ENCODE peak calls at places on chromosome 4, in five cellular contexts. One of them, this sample, is unnamed.

GRCh38 chr4:102869569-102870227 is 906 bp downstream of the CISD2 start:
- DNase-seq in IMR-90: peak
- DNase-seq in neuronal stem cell: no peak
- DNase-seq in trophoblast cell: no peak
- DNase-seq in H1: no peak
- DNase-seq in this sample: no peak

GRCh38 chr4:143381171-143382118 is 44.8 kb downstream of the GAB1 start:
- DNase-seq in IMR-90: peak
- DNase-seq in neuronal stem cell: no peak
- DNase-seq in trophoblast cell: no peak
- DNase-seq in H1: no peak
- DNase-seq in this sample: peak

GRCh38 chr4:169099775-169100180 is 89.7 kb upstream of the CBR4 start:
- DNase-seq in neuronal stem cell: no peak
- DNase-seq in IMR-90: peak
- DNase-seq in H1: no peak
- DNase-seq in trophoblast cell: no peak
- DNase-seq in this sample: no peak

GRCh38 chr4:124321370-124321769 is 391.2 kb downstream of the ANKRD50 start:
- DNase-seq in H1: no peak
- DNase-seq in trophoblast cell: no peak
- DNase-seq in neuronal stem cell: no peak
- DNase-seq in IMR-90: peak
- DNase-seq in this sample: peak

GRCh38 chr4:124478518-124478917 is 234.0 kb downstream of the ANKRD50 start:
- DNase-seq in H1: no peak
- DNase-seq in IMR-90: no peak
- DNase-seq in neuronal stem cell: no peak
- DNase-seq in trophoblast cell: no peak
- DNase-seq in this sample: no peak

GRCh38 chr4:2084316-2084715 is 25.2 kb downstream of the NAT8L start:
- DNase-seq in neuronal stem cell: no peak
- DNase-seq in H1: peak
- DNase-seq in IMR-90: peak
- DNase-seq in trophoblast cell: no peak
- DNase-seq in this sample: no peak

GRCh38 chr4:153782567-153782966 is 6.3 kb downstream of the SFRP2 start:
- DNase-seq in neuronal stem cell: no peak
- DNase-seq in H1: no peak
- DNase-seq in trophoblast cell: no peak
- DNase-seq in IMR-90: no peak
- DNase-seq in this sample: no peak

GRCh38 chr4:13984996-13985780 is 357.7 kb upstream of the BOD1L1 start:
- DNase-seq in trophoblast cell: no peak
- DNase-seq in IMR-90: peak
- DNase-seq in neuronal stem cell: no peak
- DNase-seq in H1: no peak
- DNase-seq in this sample: no peak

GRCh38 chr4:28686618-28687017 is 1826.0 kb downstream of the STIM2 start:
- DNase-seq in neuronal stem cell: no peak
- DNase-seq in H1: peak
- DNase-seq in IMR-90: peak
- DNase-seq in trophoblast cell: peak
- DNase-seq in this sample: peak

GRCh38 chr4:150573534-150573933 is 8.4 kb upstream of the MAB21L2 start:
- DNase-seq in neuronal stem cell: no peak
- DNase-seq in trophoblast cell: no peak
- DNase-seq in IMR-90: peak
- DNase-seq in H1: no peak
- DNase-seq in this sample: peak

GRCh38 chr4:97072666-97073065 is 1070.6 kb downstream of the STPG2 start:
- DNase-seq in trophoblast cell: no peak
- DNase-seq in IMR-90: no peak
- DNase-seq in neuronal stem cell: no peak
- DNase-seq in H1: no peak
- DNase-seq in this sample: no peak

GRCh38 chr4:163161536-163162205 is 5.0 kb downstream of the NAF1 start:
- DNase-seq in trophoblast cell: no peak
- DNase-seq in neuronal stem cell: no peak
- DNase-seq in IMR-90: peak
- DNase-seq in H1: no peak
- DNase-seq in this sample: peak

GRCh38 chr4:163157157-163157556 is 9.5 kb downstream of the NAF1 start:
- DNase-seq in IMR-90: peak
- DNase-seq in neuronal stem cell: no peak
- DNase-seq in H1: no peak
- DNase-seq in trophoblast cell: no peak
- DNase-seq in this sample: peak
- H3K4me3 ChIP-seq in IMR-90: peak
- H3K4me3 ChIP-seq in neuronal stem cell: no peak
- H3K4me3 ChIP-seq in H1: peak
- H3K4me3 ChIP-seq in trophoblast cell: no peak
- H3K4me3 ChIP-seq in this sample: no peak

DNA sequence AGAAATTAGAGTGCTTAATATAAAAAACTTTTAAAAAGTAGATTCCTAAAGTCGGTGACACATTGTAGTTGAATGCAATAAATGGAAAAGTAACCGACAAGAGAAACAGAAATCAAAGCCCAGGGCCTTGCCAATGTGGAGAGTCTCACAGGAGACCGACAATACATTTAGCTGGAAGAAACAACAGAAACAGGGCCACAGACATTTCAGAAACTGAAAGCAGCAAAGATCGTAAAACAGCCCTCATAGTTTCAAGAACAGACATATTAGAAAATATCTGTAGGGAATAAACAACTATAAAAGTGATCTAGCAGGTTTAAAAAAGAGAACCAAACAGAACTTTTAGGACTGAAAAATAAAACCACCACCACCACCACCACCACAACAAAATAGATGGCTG is 49.5 kb downstream of the STAP1 start:
- DNase-seq in IMR-90: no peak
- DNase-seq in neuronal stem cell: no peak
- DNase-seq in trophoblast cell: no peak
- DNase-seq in H1: no peak
- DNase-seq in this sample: no peak
- H2BK120ac ChIP-seq in IMR-90: no peak
- H2BK120ac ChIP-seq in neuronal stem cell: no peak
- H2BK120ac ChIP-seq in trophoblast cell: no peak
- H2BK120ac ChIP-seq in H1: no peak
- H2BK120ac ChIP-seq in this sample: no peak

DNA sequence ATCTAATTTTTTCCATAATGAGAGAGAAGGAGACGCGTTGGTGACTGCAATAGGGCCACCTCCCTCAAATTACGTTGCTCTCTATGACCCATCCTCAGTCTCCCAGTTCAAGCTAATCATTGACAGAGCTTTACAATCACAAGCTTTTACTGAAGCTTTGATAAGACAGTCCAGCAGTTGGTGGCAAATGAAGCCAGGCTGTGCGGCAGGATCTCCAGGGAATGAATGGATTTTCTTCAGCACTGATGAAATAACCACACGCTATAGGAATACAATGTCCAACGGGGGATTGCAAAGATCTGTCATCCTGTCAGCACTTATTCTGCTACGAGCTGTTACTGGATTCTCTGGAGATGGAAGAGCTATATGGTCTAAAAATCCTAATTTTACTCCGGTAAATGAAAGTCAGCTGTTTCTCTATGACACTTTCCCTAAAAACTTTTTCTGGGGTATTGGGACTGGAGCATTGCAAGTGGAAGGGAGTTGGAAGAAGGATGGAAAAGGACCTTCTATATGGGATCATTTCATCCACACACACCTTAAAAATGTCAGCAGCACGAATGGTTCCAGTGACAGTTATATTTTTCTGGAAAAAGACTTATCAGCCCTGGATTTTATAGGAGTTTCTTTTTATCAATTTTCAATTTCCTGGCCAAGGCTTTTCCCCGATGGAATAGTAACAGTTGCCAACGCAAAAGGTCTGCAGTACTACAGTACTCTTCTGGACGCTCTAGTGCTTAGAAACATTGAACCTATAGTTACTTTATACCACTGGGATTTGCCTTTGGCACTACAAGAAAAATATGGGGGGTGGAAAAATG is at the start of gene KLB:
- DNase-seq in H1: no peak
- DNase-seq in neuronal stem cell: no peak
- DNase-seq in IMR-90: no peak
- DNase-seq in trophoblast cell: no peak
- DNase-seq in this sample: no peak
- H3K4me3 ChIP-seq in H1: no peak
- H3K4me3 ChIP-seq in neuronal stem cell: no peak
- H3K4me3 ChIP-seq in IMR-90: no peak
- H3K4me3 ChIP-seq in trophoblast cell: no peak
- H3K4me3 ChIP-seq in this sample: no peak

GRCh38 chr4:38406243-38406642 is 257.8 kb upstream of the KLF3 start:
- DNase-seq in H1: no peak
- DNase-seq in neuronal stem cell: no peak
- DNase-seq in IMR-90: no peak
- DNase-seq in trophoblast cell: no peak
- DNase-seq in this sample: no peak
- H2BK120ac ChIP-seq in H1: no peak
- H2BK120ac ChIP-seq in neuronal stem cell: no peak
- H2BK120ac ChIP-seq in IMR-90: no peak
- H2BK120ac ChIP-seq in trophoblast cell: no peak
- H2BK120ac ChIP-seq in this sample: no peak

GRCh38 chr4:121950212-121950679 is 1.6 kb downstream of the TRPC3 start:
- DNase-seq in neuronal stem cell: peak
- DNase-seq in trophoblast cell: peak
- DNase-seq in H1: peak
- DNase-seq in IMR-90: peak
- DNase-seq in this sample: peak
- H3K4me3 ChIP-seq in neuronal stem cell: peak
- H3K4me3 ChIP-seq in trophoblast cell: no peak
- H3K4me3 ChIP-seq in H1: peak
- H3K4me3 ChIP-seq in IMR-90: peak
- H3K4me3 ChIP-seq in this sample: peak

GRCh38 chr4:73573794-73574528 is 46.3 kb downstream of the RASSF6 start:
- DNase-seq in neuronal stem cell: peak
- DNase-seq in H1: peak
- DNase-seq in IMR-90: peak
- DNase-seq in trophoblast cell: peak
- DNase-seq in this sample: peak

GRCh38 chr4:73575667-73576066 is 44.6 kb downstream of the RASSF6 start:
- DNase-seq in neuronal stem cell: no peak
- DNase-seq in trophoblast cell: no peak
- DNase-seq in H1: no peak
- DNase-seq in IMR-90: no peak
- DNase-seq in this sample: no peak

GRCh38 chr4:73576366-73576765 is 43.9 kb downstream of the RASSF6 start:
- DNase-seq in H1: no peak
- DNase-seq in IMR-90: peak
- DNase-seq in trophoblast cell: no peak
- DNase-seq in neuronal stem cell: no peak
- DNase-seq in this sample: peak

GRCh38 chr4:73577371-73577770 is 42.9 kb downstream of the RASSF6 start:
- DNase-seq in neuronal stem cell: no peak
- DNase-seq in IMR-90: no peak
- DNase-seq in trophoblast cell: no peak
- DNase-seq in H1: no peak
- DNase-seq in this sample: no peak
- H2BK120ac ChIP-seq in neuronal stem cell: no peak
- H2BK120ac ChIP-seq in IMR-90: no peak
- H2BK120ac ChIP-seq in trophoblast cell: no peak
- H2BK120ac ChIP-seq in H1: no peak
- H2BK120ac ChIP-seq in this sample: no peak

DNA sequence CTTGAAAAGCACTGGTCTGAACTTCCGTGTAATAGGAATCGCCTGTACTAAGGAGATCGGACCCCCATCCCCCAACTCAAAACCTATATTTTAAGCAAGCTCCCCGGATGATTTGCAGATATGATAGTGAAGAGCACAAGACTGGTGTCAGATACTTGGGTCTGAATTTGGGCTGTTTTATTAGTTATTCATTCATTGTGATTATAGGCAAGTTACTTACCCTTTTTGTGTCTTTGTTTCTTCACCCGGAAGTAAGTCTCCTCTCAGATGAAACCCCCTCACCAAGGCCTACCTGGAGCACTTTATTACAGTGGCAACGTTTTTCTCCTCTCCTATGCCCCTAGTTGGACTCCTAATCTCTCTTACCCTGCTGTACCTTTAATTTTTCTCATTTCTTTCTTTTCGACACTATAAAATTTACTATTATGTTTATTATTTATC is 17.4 kb downstream of the STAP1 start:
- DNase-seq in IMR-90: no peak
- DNase-seq in neuronal stem cell: no peak
- DNase-seq in trophoblast cell: no peak
- DNase-seq in H1: no peak
- DNase-seq in this sample: no peak
- H3K4me3 ChIP-seq in IMR-90: no peak
- H3K4me3 ChIP-seq in neuronal stem cell: no peak
- H3K4me3 ChIP-seq in trophoblast cell: no peak
- H3K4me3 ChIP-seq in H1: no peak
- H3K4me3 ChIP-seq in this sample: no peak

GRCh38 chr4:151955721-151956340 is 195.0 kb upstream of the GATB start:
- DNase-seq in trophoblast cell: no peak
- DNase-seq in neuronal stem cell: no peak
- DNase-seq in H1: no peak
- DNase-seq in IMR-90: peak
- DNase-seq in this sample: peak
- H2BK120ac ChIP-seq in trophoblast cell: peak
- H2BK120ac ChIP-seq in neuronal stem cell: no peak
- H2BK120ac ChIP-seq in H1: no peak
- H2BK120ac ChIP-seq in IMR-90: no peak
- H2BK120ac ChIP-seq in this sample: no peak

GRCh38 chr4:86264269-86264668 is 95.6 kb downstream of the MAPK10 start:
- DNase-seq in neuronal stem cell: no peak
- DNase-seq in H1: no peak
- DNase-seq in trophoblast cell: no peak
- DNase-seq in IMR-90: peak
- DNase-seq in this sample: no peak
- H3K4me3 ChIP-seq in neuronal stem cell: no peak
- H3K4me3 ChIP-seq in H1: no peak
- H3K4me3 ChIP-seq in trophoblast cell: no peak
- H3K4me3 ChIP-seq in IMR-90: no peak
- H3K4me3 ChIP-seq in this sample: no peak

This sample was measured in mesenchymal stem cell.